ENCODE peak calls at places on chromosome 16, in five cellular contexts. One of them, this sample, is unnamed.
A peak's percentile ranks its signal among the peaks of the same experiment; 100 is the strongest.

GRCh38 chr16:21197621-21198020 is 13.8 kb downstream of the ZP2 start:
- DNase-seq in tibial nerve: no peak
- DNase-seq in fibroblast of lung: no peak
- DNase-seq in IMR-90: no peak
- DNase-seq in thoracic aorta: no peak
- DNase-seq in this sample: no peak

GRCh38 chr16:81738831-81739496 is 40.1 kb upstream of the PLCG2 start:
- DNase-seq in tibial nerve: peak; percentile 23
- DNase-seq in fibroblast of lung: no peak
- DNase-seq in IMR-90: no peak
- DNase-seq in thoracic aorta: no peak
- DNase-seq in this sample: no peak

GRCh38 chr16:84999200-84999599 is 12.1 kb downstream of the ZDHHC7 start:
- DNase-seq in tibial nerve: no peak
- DNase-seq in fibroblast of lung: no peak
- DNase-seq in IMR-90: peak; percentile 56
- DNase-seq in thoracic aorta: no peak
- DNase-seq in this sample: no peak

GRCh38 chr16:53457670-53458069 is 23.4 kb downstream of the RBL2 start:
- DNase-seq in tibial nerve: no peak
- DNase-seq in fibroblast of lung: no peak
- DNase-seq in IMR-90: no peak
- DNase-seq in thoracic aorta: no peak
- DNase-seq in this sample: no peak

GRCh38 chr16:87764600-87765472 is 950 bp downstream of the KLHDC4 start:
- DNase-seq in tibial nerve: no peak
- DNase-seq in fibroblast of lung: no peak
- DNase-seq in IMR-90: no peak
- DNase-seq in thoracic aorta: no peak
- DNase-seq in this sample: no peak

GRCh38 chr16:19863990-19864389 is 20.7 kb downstream of the GPRC5B start:
- DNase-seq in tibial nerve: no peak
- DNase-seq in fibroblast of lung: no peak
- DNase-seq in IMR-90: no peak
- DNase-seq in thoracic aorta: no peak
- DNase-seq in this sample: no peak

GRCh38 chr16:55943257-55943656 is 68.1 kb upstream of the CES5A start:
- DNase-seq in tibial nerve: no peak
- DNase-seq in fibroblast of lung: no peak
- DNase-seq in IMR-90: no peak
- DNase-seq in thoracic aorta: no peak
- DNase-seq in this sample: no peak

GRCh38 chr16:86083382-86084002 is 184.5 kb downstream of the IRF8 start:
- DNase-seq in tibial nerve: no peak
- DNase-seq in fibroblast of lung: no peak
- DNase-seq in IMR-90: no peak
- DNase-seq in thoracic aorta: no peak
- DNase-seq in this sample: no peak

GRCh38 chr16:51166116-51166515 is 15.0 kb upstream of the SALL1 start:
- DNase-seq in tibial nerve: no peak
- DNase-seq in fibroblast of lung: no peak
- DNase-seq in IMR-90: no peak
- DNase-seq in thoracic aorta: no peak
- DNase-seq in this sample: no peak

GRCh38 chr16:66293932-66294331 is 72.6 kb upstream of the CDH5 start:
- DNase-seq in tibial nerve: no peak
- DNase-seq in fibroblast of lung: no peak
- DNase-seq in IMR-90: no peak
- DNase-seq in thoracic aorta: no peak
- DNase-seq in this sample: no peak

GRCh38 chr16:49345829-49346228 is 27.8 kb upstream of the C16orf78 start:
- DNase-seq in tibial nerve: no peak
- DNase-seq in fibroblast of lung: no peak
- DNase-seq in IMR-90: no peak
- DNase-seq in thoracic aorta: no peak
- DNase-seq in this sample: no peak

GRCh38 chr16:73052441-73053030 is 4.6 kb upstream of the ZFHX3 start:
- DNase-seq in tibial nerve: no peak
- DNase-seq in fibroblast of lung: peak; percentile 43
- DNase-seq in IMR-90: no peak
- DNase-seq in thoracic aorta: no peak
- DNase-seq in this sample: no peak

GRCh38 chr16:28935924-28936783 is 4.4 kb downstream of the CD19 start:
- DNase-seq in tibial nerve: peak; percentile 73
- DNase-seq in fibroblast of lung: peak; percentile 57
- DNase-seq in IMR-90: peak; percentile 42
- DNase-seq in thoracic aorta: peak; percentile 40
- DNase-seq in this sample: no peak

GRCh38 chr16:75938818-75939217 is 212.5 kb upstream of the CPHXL start:
- DNase-seq in tibial nerve: no peak
- DNase-seq in fibroblast of lung: peak; percentile 9
- DNase-seq in IMR-90: peak; percentile 67
- DNase-seq in thoracic aorta: no peak
- DNase-seq in this sample: no peak

GRCh38 chr16:55323637-55324490 is at the start of gene IRX6:
- DNase-seq in tibial nerve: no peak
- DNase-seq in fibroblast of lung: no peak
- DNase-seq in IMR-90: no peak
- DNase-seq in thoracic aorta: no peak
- DNase-seq in this sample: no peak

GRCh38 chr16:88380099-88380498 is 2.7 kb upstream of the ZNF469 start:
- DNase-seq in tibial nerve: no peak
- DNase-seq in fibroblast of lung: no peak
- DNase-seq in IMR-90: no peak
- DNase-seq in thoracic aorta: no peak
- DNase-seq in this sample: no peak

GRCh38 chr16:56424791-56425438 is 430 bp downstream of the AMFR start:
- DNase-seq in tibial nerve: peak; percentile 17
- DNase-seq in fibroblast of lung: peak; percentile 6
- DNase-seq in IMR-90: no peak
- DNase-seq in thoracic aorta: no peak
- DNase-seq in this sample: no peak

GRCh38 chr16:73166972-73167550 is 119.1 kb upstream of the ZFHX3 start:
- DNase-seq in tibial nerve: no peak
- DNase-seq in fibroblast of lung: peak; percentile 52
- DNase-seq in IMR-90: no peak
- DNase-seq in thoracic aorta: no peak
- DNase-seq in this sample: no peak

GRCh38 chr16:21656795-21657768 is 4.7 kb upstream of the IGSF6 start:
- DNase-seq in tibial nerve: peak; percentile 45
- DNase-seq in fibroblast of lung: peak; percentile 75
- DNase-seq in IMR-90: peak; percentile 67
- DNase-seq in thoracic aorta: no peak
- DNase-seq in this sample: peak; percentile 14

GRCh38 chr16:57614546-57615343 is 13.7 kb upstream of the ADGRG1 start:
- DNase-seq in tibial nerve: no peak
- DNase-seq in fibroblast of lung: no peak
- DNase-seq in IMR-90: no peak
- DNase-seq in thoracic aorta: no peak
- DNase-seq in this sample: no peak

GRCh38 chr16:56732366-56732765 is 2.4 kb downstream of the NUP93 start:
- DNase-seq in tibial nerve: no peak
- DNase-seq in fibroblast of lung: no peak
- DNase-seq in IMR-90: no peak
- DNase-seq in thoracic aorta: no peak
- DNase-seq in this sample: no peak

GRCh38 chr16:75108792-75109731 is 7.5 kb downstream of the LDHD start:
- DNase-seq in tibial nerve: peak; percentile 48
- DNase-seq in fibroblast of lung: peak; percentile 94
- DNase-seq in IMR-90: peak; percentile 96
- DNase-seq in thoracic aorta: peak; percentile 85
- DNase-seq in this sample: peak; percentile 97

GRCh38 chr16:3149630-3150345 is 15.0 kb downstream of the ZNF213 start:
- DNase-seq in tibial nerve: peak; percentile 58
- DNase-seq in fibroblast of lung: peak; percentile 61
- DNase-seq in IMR-90: peak; percentile 42
- DNase-seq in thoracic aorta: no peak
- DNase-seq in this sample: no peak

GRCh38 chr16:84800118-84800517 is 19.7 kb upstream of the CRISPLD2 start:
- DNase-seq in tibial nerve: no peak
- DNase-seq in fibroblast of lung: no peak
- DNase-seq in IMR-90: no peak
- DNase-seq in thoracic aorta: no peak
- DNase-seq in this sample: no peak

GRCh38 chr16:84055801-84056634 is 13.4 kb upstream of the SLC38A8 start:
- DNase-seq in tibial nerve: no peak
- DNase-seq in fibroblast of lung: no peak
- DNase-seq in IMR-90: no peak
- DNase-seq in thoracic aorta: no peak
- DNase-seq in this sample: no peak

GRCh38 chr16:21611178-21611545 is 11.8 kb downstream of the METTL9 start:
- DNase-seq in tibial nerve: no peak
- DNase-seq in fibroblast of lung: peak; percentile 47
- DNase-seq in IMR-90: peak; percentile 65
- DNase-seq in thoracic aorta: no peak
- DNase-seq in this sample: no peak

GRCh38 chr16:4681471-4682083 is 11.8 kb upstream of the NUDT16L1 start:
- DNase-seq in tibial nerve: no peak
- DNase-seq in fibroblast of lung: no peak
- DNase-seq in IMR-90: no peak
- DNase-seq in thoracic aorta: no peak
- DNase-seq in this sample: no peak

GRCh38 chr16:80107900-80108299 is 432.9 kb upstream of the DYNLRB2 start:
- DNase-seq in tibial nerve: no peak
- DNase-seq in fibroblast of lung: no peak
- DNase-seq in IMR-90: no peak
- DNase-seq in thoracic aorta: no peak
- DNase-seq in this sample: no peak

GRCh38 chr16:16062023-16062932 is 112.9 kb downstream of the ABCC1 start:
- DNase-seq in tibial nerve: no peak
- DNase-seq in fibroblast of lung: peak; percentile 41
- DNase-seq in IMR-90: no peak
- DNase-seq in thoracic aorta: no peak
- DNase-seq in this sample: no peak
- TF ChIP-seq CTCF in tibial nerve: no peak
- TF ChIP-seq CTCF in fibroblast of lung: peak; percentile 12
- TF ChIP-seq CTCF in IMR-90: peak; percentile 6
- TF ChIP-seq CTCF in thoracic aorta: no peak
- TF ChIP-seq CTCF in this sample: no peak

DNA sequence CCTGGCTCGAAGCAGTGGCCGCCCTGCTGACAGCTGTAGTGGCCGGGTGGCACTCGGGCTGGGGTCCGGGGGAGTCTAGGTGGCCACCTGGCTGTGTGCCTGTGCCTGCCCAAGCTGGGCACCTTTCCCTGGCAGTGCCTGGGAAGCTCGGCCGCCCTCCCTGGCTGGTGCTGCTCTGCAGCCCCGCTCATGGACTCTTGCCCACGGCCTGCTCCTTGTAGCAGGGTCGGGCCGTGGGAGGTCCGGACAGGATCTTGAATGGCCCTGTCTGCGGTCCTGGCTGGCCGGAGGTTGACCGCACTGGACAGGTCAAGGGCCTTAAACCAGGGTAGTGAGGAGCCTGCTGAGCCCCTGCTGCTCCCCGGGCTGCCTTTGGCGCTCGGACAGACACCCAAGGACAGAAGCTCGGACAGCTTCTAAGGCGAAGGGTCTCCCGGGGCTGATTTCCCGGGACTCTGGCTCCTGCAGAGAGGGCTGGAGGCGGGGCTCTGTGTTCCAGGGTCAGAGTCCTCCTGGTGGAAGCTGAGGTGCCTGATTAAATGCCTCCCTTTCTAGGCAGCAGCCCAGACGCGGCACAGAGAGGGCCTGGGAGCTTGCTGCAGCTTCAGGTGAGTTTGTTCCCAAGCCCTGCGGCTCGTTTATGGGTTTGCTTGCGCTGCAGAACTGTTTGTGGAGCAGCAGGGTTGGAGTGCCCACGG is 6.0 kb downstream of the CAPN15 start:
- DNase-seq in tibial nerve: no peak
- DNase-seq in fibroblast of lung: no peak
- DNase-seq in IMR-90: no peak
- DNase-seq in thoracic aorta: no peak
- DNase-seq in this sample: no peak
- H3K4me3 ChIP-seq in tibial nerve: no peak overlapping the region
- H3K4me3 ChIP-seq in fibroblast of lung: no peak overlapping the region
- H3K4me3 ChIP-seq in IMR-90: no peak overlapping the region
- H3K4me3 ChIP-seq in thoracic aorta: no peak overlapping the region
- H3K4me3 ChIP-seq in this sample: no peak overlapping the region

GRCh38 chr16:71722801-71723536 is 1.5 kb downstream of the PHLPP2 start:
- DNase-seq in tibial nerve: peak; percentile 38
- DNase-seq in fibroblast of lung: peak; percentile 54
- DNase-seq in IMR-90: peak; percentile 54
- DNase-seq in thoracic aorta: peak; percentile 8
- DNase-seq in this sample: peak; percentile 28
- H3K36me3 ChIP-seq in tibial nerve: no peaks in the 10 kb centered on the region
- H3K36me3 ChIP-seq in fibroblast of lung: no peaks in the 10 kb centered on the region
- H3K36me3 ChIP-seq in IMR-90: no peaks in the 10 kb centered on the region
- H3K36me3 ChIP-seq in thoracic aorta: peaks cover under 1% of the 10 kb centered on the region
- H3K36me3 ChIP-seq in this sample: no peaks in the 10 kb centered on the region

GRCh38 chr16:69747115-69747514 is 7.6 kb downstream of the NOB1 start:
- DNase-seq in tibial nerve: no peak
- DNase-seq in fibroblast of lung: no peak
- DNase-seq in IMR-90: no peak
- DNase-seq in thoracic aorta: no peak
- DNase-seq in this sample: no peak

GRCh38 chr16:69745232-69745612 is 9.5 kb downstream of the NOB1 start:
- DNase-seq in tibial nerve: no peak
- DNase-seq in fibroblast of lung: no peak
- DNase-seq in IMR-90: no peak
- DNase-seq in thoracic aorta: no peak
- DNase-seq in this sample: no peak

GRCh38 chr16:69745959-69746358 is 8.8 kb downstream of the NOB1 start:
- DNase-seq in tibial nerve: no peak
- DNase-seq in fibroblast of lung: no peak
- DNase-seq in IMR-90: no peak
- DNase-seq in thoracic aorta: no peak
- DNase-seq in this sample: no peak

GRCh38 chr16:69741951-69742904 is 12.5 kb downstream of the NOB1 start:
- DNase-seq in tibial nerve: peak; percentile 91
- DNase-seq in fibroblast of lung: peak; percentile 53
- DNase-seq in IMR-90: peak; percentile 16
- DNase-seq in thoracic aorta: no peak
- DNase-seq in this sample: no peak

DNA sequence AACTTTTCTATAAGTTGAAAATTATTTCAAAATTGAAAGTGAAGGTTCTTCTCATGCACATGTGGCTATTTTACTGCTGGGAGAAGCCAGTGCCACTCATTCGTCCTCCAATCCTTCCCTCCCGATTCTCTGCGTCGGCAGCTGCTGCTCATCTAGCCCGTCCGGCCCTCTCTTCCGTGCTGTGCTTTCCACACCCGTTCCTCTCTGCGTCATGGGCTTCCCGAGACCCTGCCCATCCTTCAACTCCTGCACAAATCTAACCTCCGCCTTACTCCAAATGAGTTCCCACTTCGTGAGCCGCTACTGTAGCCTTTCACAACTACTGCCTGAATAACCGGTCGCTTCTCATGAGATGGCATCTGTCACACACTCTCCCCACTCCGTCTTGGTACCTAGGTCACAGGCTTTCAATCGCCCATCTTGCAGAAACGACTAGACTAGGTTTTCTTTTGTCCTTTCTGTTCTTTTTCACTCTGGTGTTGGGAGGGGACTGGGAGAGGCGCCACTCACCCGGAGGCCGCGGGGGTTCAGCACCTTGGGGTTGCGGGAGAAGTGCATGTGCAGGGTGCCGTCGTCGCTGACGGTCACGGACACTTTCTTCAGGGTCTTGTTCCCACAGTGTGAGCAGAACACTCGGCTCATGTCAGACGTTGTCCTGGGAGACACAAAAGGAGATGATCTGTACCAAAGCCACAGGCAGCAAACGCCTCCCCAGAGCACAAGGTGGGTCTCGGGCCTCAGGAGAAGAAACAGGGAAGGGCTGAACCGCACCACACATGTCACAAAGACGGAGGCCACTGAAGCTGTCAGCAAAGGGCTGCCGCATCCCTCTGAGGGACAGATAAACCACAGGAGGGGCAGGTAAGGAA is 10.1 kb downstream of the NOB1 start:
- DNase-seq in tibial nerve: no peak
- DNase-seq in fibroblast of lung: no peak
- DNase-seq in IMR-90: no peak
- DNase-seq in thoracic aorta: no peak
- DNase-seq in this sample: no peak
- TF ChIP-seq CTCF in tibial nerve: no peak
- TF ChIP-seq CTCF in fibroblast of lung: no peak
- TF ChIP-seq CTCF in IMR-90: no peak
- TF ChIP-seq CTCF in thoracic aorta: no peak
- TF ChIP-seq CTCF in this sample: no peak